ENCODE peak calls at places on chromosomes 16 and 17, in four cellular contexts. S, U, E and X are unnamed samples.

GRCh38 chr16:71328151-71328550 is 30.4 kb upstream of the CALB2 start:
- DNase-seq in S (no peak), U (no peak), E (no peak), X (no peak)

GRCh38 chr17:31269597-31269996 is 27.4 kb downstream of the OMG start:
- DNase-seq in S (no peak), U (peak; percentile 65), E (peak; percentile 97), X (peak; percentile 97)

GRCh38 chr17:6095501-6095900 is 25.3 kb downstream of the WSCD1 start:
- DNase-seq in S (no peak), U (no peak), E (no peak), X (no peak)

GRCh38 chr16:63618896-63619295 is 1503.0 kb downstream of the CDH11 start:
- DNase-seq in S (no peak), U (no peak), E (no peak), X (no peak)

GRCh38 chr17:78368854-78369495 is 9.1 kb upstream of the SOCS3 start:
- DNase-seq in S (no peak), U (peak; percentile 58), E (no peak), X (no peak)

GRCh38 chr16:46923513-46924295 is 39.5 kb downstream of the GPT2 start:
- DNase-seq in S (no peak), U (no peak), E (peak; percentile 33), X (no peak)

GRCh38 chr17:16338391-16338790 is 14.9 kb downstream of the CENPV start:
- DNase-seq in S (no peak), U (no peak), E (no peak), X (no peak)

GRCh38 chr16:58937661-58938060 is 203.5 kb upstream of the GOT2 start:
- DNase-seq in S (no peak), U (no peak), E (no peak), X (no peak)

GRCh38 chr17:49209061-49209571 is 1.3 kb downstream of the GNGT2 start:
- DNase-seq in S (no peak), U (no peak), E (no peak), X (no peak)

GRCh38 chr17:81026266-81027036 is 8.5 kb upstream of the BAIAP2 start:
- DNase-seq in S (no peak), U (no peak), E (no peak), X (no peak)

GRCh38 chr17:50808413-50808812 is 27.0 kb upstream of the WFIKKN2 start:
- DNase-seq in S (no peak), U (no peak), E (no peak), X (no peak)

GRCh38 chr17:73013816-73014663 is 78.4 kb downstream of the SLC39A11 start:
- DNase-seq in S (no peak), U (no peak), E (peak; percentile 24), X (peak; percentile 16)

GRCh38 chr16:46638947-46639925 is 18.1 kb upstream of the SHCBP1 start:
- DNase-seq in S (no peak), U (no peak), E (peak; percentile 73), X (peak; percentile 22)

GRCh38 chr16:67931712-67932461 is at the start of gene CTRL:
- DNase-seq in S (no peak), U (no peak), E (no peak), X (no peak)

GRCh38 chr17:5582177-5582885 is 2.0 kb downstream of the NLRP1 start:
- DNase-seq in S (no peak), U (no peak), E (no peak), X (no peak)

GRCh38 chr16:14487579-14487978 is 142.5 kb downstream of the PARN start:
- DNase-seq in S (no peak), U (no peak), E (no peak), X (no peak)

DNA sequence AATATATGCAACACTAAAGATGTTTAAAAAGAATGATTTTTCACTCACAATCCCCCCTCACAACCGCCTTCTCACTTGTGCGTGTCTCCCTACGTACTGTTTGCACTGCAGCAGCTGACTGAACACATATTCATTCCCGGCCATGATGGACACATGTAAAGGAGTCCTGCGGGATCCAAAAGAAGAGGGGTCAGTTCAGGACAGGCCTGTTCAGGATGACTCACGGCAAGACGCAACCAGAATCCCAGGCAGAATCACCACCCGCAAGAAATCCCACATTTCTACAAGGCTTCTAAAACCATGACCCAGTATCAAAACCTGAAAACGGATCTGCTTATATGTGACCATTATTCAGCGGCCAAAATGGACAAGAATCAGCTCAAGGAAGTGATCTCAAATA is 52.3 kb downstream of the CYB5D2 start:
- DNase-seq in S (no peak), U (no peak), E (peak; percentile 82), X (peak; percentile 89)
- H2AK5ac ChIP-seq in S (no peak overlapping the region), U (no peak overlapping the region), E (no peak overlapping the region), X (no peak overlapping the region)

DNA sequence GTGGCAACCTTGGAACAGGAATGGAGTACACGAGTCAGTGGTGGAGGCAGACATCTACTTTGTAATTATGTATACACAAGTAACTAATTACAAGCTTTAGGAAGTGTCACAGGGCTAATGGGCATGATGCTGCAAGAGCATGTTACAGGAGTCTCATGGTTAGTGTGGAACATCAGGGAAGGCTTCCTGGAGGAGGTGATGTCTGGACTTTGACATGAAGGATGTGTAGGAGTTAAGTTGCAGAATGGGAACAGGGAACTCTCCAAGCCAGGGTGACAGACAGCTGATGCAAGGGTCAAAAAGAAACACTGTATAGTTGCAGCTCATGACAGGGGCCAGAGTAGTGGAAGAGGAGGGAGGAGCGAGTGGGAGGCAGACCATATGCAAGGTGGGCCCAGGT is 483.8 kb upstream of the EEF2KMT start:
- DNase-seq in S (no peak), U (no peak), E (no peak), X (no peak)
- H2AK5ac ChIP-seq in S (no peak overlapping the region), U (no peak overlapping the region), E (no peak overlapping the region), X (no peak overlapping the region)

GRCh38 chr16:49861299-49861698 is 5.4 kb upstream of the ZNF423 start:
- DNase-seq in S (no peak), U (no peak), E (no peak), X (no peak)
- H2AK5ac ChIP-seq in S (peak overlapping the region; percentile 16), U (no peak overlapping the region), E (no peak overlapping the region), X (no peak overlapping the region)

GRCh38 chr17:7993972-7994589 is 8.3 kb upstream of the GUCY2D start:
- DNase-seq in S (no peak), U (no peak), E (no peak), X (no peak)
- H2AK5ac ChIP-seq in S (no peak overlapping the region), U (no peak overlapping the region), E (no peak overlapping the region), X (no peak overlapping the region)

GRCh38 chr16:11105038-11105903 is 150.7 kb downstream of the SOCS1 start:
- DNase-seq in S (no peak), U (no peak), E (peak; percentile 98), X (peak; percentile 98)

GRCh38 chr16:11108466-11108805 is 147.6 kb downstream of the SOCS1 start:
- DNase-seq in S (no peak), U (no peak), E (no peak), X (no peak)

GRCh38 chr16:11107781-11108465 is 148.1 kb downstream of the SOCS1 start:
- DNase-seq in S (no peak), U (no peak), E (peak; percentile 90), X (peak; percentile 94)

GRCh38 chr16:11104168-11105037 is 151.6 kb downstream of the SOCS1 start:
- DNase-seq in S (no peak), U (no peak), E (no peak), X (no peak)

DNA sequence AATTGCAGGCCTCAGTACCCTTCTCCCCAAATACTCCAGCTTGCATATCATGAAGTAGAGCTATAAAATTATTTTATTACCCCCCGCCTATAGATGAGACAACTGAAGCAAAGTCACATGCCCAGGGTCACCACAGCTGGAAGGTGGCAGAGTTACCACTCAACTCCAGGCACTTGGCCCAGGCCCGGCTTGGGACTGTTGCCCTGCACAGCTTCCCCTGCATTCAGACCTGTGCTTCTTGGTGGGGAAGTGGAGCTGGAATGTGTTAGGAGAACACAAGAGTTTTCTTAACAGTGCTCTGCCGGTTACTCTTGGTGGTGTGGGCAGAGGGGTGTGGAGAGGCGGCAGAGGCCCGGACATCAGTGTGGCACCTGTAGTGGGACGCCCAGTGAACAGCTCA is 149.3 kb downstream of the SOCS1 start:
- DNase-seq in S (no peak), U (no peak), E (no peak), X (no peak)
- H2AK5ac ChIP-seq in S (no peak overlapping the region), U (no peak overlapping the region), E (peak overlapping the region; percentile 75), X (peak overlapping the region; percentile 43)

DNA sequence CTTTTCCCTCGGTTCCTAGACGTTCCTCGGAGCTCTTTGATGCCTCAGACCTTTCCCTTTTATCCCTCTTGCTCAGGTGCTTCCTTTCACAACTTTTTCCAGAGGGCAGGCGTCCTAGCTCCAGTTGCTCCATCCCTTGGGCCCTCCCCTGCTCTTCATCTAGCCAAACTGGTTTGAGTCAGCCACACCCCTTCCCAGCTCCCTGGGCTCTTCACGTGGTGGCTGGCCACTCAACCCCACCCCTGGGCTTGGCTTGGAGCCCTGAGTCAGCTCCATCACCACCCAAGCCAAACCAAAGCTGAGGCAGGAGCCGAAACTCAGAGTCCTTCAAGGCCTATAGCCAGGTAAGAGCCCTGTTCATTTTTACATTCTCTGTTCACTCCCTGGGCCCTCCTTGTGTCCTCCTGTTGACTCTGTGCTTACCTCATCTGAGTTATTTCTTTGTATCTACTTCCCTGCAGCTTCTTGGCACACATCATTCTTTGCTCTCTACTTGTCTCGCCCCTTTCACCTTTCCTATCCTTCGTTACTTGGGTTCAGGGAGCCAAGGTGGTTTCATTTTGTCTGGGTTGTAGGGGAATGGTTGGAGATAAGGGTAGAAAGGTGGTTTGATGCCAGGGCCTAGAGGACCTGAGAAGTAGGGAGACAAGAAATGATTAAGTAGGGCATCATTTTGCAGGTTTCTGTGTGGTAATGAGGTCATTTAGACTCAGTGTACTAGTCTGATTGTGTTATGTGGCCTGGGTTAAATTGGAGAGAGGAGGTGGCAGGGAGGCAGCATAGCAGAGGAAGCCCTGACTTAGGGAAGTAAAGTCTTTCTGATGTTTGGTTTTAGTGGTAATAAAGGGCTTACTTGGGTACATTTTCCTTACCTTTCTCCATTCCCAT is 7.6 kb upstream of the PHKG2 start:
- DNase-seq in S (no peak), U (peak; percentile 89), E (peak; percentile 55), X (peak; percentile 41)
- H2AK5ac ChIP-seq in S (no peak overlapping the region), U (no peak overlapping the region), E (peak overlapping the region; percentile 76), X (peak overlapping the region; percentile 55)